ENCODE peak calls at places on chromosomes 5 and 9, in four cellular contexts. H is K562, Z is HepG2, A is GM12878. I is an unnamed sample.

GRCh38 chr9:15078345-15078744 is 168.1 kb upstream of the FREM1 start:
- DNase-seq in H (no peak), Z (no peak), A (no peak), I (no peak)

GRCh38 chr9:113520109-113520642 is 56.6 kb downstream of the RGS3 start:
- DNase-seq in H (no peak), Z (no peak), A (peak), I (no peak)

GRCh38 chr9:33239922-33240321 is at the start of gene SPINK4:
- DNase-seq in H (peak), Z (peak), A (no peak), I (no peak)

GRCh38 chr9:111052831-111053230 is 14.6 kb upstream of the LPAR1 start:
- DNase-seq in H (no peak), Z (no peak), A (no peak), I (no peak)

GRCh38 chr5:172051643-172052362 is 45.4 kb upstream of the FBXW11 start:
- DNase-seq in H (peak), Z (no peak), A (no peak), I (no peak)

GRCh38 chr9:38644601-38645000 is 24.2 kb upstream of the ANKRD18A start:
- DNase-seq in H (no peak), Z (no peak), A (no peak), I (no peak)

GRCh38 chr5:150508828-150509227 is 897 bp downstream of the NDST1 start:
- DNase-seq in H (no peak), Z (no peak), A (no peak), I (no peak)

GRCh38 chr9:132513416-132513815 is 69.0 kb upstream of the BARHL1 start:
- DNase-seq in H (no peak), Z (no peak), A (no peak), I (no peak)

GRCh38 chr5:102815084-102815483 is 60.0 kb downstream of the PAM start:
- DNase-seq in H (no peak), Z (no peak), A (no peak), I (no peak)

GRCh38 chr5:114648940-114649339 is 287.1 kb downstream of the KCNN2 start:
- DNase-seq in H (no peak), Z (no peak), A (no peak), I (no peak)

GRCh38 chr9:33740075-33740474 is 55.3 kb upstream of the PRSS3 start:
- DNase-seq in H (no peak), Z (no peak), A (no peak), I (no peak)

GRCh38 chr9:127837346-127837745 is 17.1 kb downstream of the ENG start:
- DNase-seq in H (no peak), Z (no peak), A (no peak), I (no peak)

GRCh38 chr5:1842026-1842819 is 40.5 kb downstream of the IRX4 start:
- DNase-seq in H (no peak), Z (no peak), A (no peak), I (no peak)

GRCh38 chr9:134961331-134962064 is 43.8 kb upstream of the FCN1 start:
- DNase-seq in H (no peak), Z (no peak), A (no peak), I (no peak)

GRCh38 chr5:41527201-41527779 is 16.9 kb upstream of the PLCXD3 start:
- DNase-seq in H (no peak), Z (no peak), A (no peak), I (no peak)

GRCh38 chr5:120852222-120852860 is 388.2 kb downstream of the PRR16 start:
- DNase-seq in H (no peak), Z (no peak), A (no peak), I (no peak)
- TF ChIP-seq BRCA1 in H (no peak), Z (no peak), A (no peak), I (no peak)

GRCh38 chr5:159409801-159410200 is 79.5 kb upstream of the IL12B start:
- DNase-seq in H (no peak), Z (no peak), A (peak), I (no peak)
- TF ChIP-seq SIN3A in H (no peak), Z (no peak), A (no peak), I (no peak)

GRCh38 chr9:119902611-119903010 is 533.4 kb upstream of the BRINP1 start:
- DNase-seq in H (no peak), Z (no peak), A (no peak), I (no peak)

GRCh38 chr9:119907056-119907455 is 537.8 kb upstream of the BRINP1 start:
- DNase-seq in H (no peak), Z (no peak), A (no peak), I (no peak)

DNA sequence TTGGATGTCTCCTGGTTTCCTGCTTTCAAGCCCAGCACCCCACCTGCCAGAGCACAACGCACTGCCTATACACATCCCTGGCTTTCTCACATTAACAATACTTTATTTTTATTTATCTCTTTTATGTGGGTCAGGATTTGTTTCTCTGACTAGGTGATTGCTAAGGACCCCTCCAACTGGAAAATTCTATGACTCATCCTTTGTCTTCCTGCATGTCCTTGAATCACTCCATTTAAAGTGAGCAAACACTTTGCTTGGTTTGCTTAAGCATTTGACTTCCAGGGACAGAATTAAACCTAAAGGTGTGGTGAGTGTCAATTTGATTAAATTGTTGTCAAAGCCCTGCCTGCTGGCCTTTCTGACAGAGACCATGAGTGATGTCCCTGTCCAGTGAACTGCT is 536.5 kb upstream of the BRINP1 start:
- DNase-seq in H (no peak), Z (peak), A (no peak), I (no peak)
- TF ChIP-seq BRCA1 in H (no peak), Z (no peak), A (no peak), I (no peak)

GRCh38 chr5:179301796-179302195 is 43.5 kb downstream of the ADAMTS2 start:
- DNase-seq in H (no peak), Z (no peak), A (no peak), I (no peak)
- TF ChIP-seq SIN3A in H (no peak), Z (no peak), A (no peak), I (no peak)

GRCh38 chr9:20320921-20321320 is 301.4 kb downstream of the MLLT3 start:
- DNase-seq in H (no peak), Z (no peak), A (no peak), I (no peak)

GRCh38 chr9:20317701-20318100 is 304.6 kb downstream of the MLLT3 start:
- DNase-seq in H (no peak), Z (no peak), A (no peak), I (no peak)

GRCh38 chr9:20321683-20322082 is 300.6 kb downstream of the MLLT3 start:
- DNase-seq in H (no peak), Z (no peak), A (no peak), I (no peak)

GRCh38 chr9:20319241-20319640 is 303.1 kb downstream of the MLLT3 start:
- DNase-seq in H (no peak), Z (no peak), A (no peak), I (no peak)

DNA sequence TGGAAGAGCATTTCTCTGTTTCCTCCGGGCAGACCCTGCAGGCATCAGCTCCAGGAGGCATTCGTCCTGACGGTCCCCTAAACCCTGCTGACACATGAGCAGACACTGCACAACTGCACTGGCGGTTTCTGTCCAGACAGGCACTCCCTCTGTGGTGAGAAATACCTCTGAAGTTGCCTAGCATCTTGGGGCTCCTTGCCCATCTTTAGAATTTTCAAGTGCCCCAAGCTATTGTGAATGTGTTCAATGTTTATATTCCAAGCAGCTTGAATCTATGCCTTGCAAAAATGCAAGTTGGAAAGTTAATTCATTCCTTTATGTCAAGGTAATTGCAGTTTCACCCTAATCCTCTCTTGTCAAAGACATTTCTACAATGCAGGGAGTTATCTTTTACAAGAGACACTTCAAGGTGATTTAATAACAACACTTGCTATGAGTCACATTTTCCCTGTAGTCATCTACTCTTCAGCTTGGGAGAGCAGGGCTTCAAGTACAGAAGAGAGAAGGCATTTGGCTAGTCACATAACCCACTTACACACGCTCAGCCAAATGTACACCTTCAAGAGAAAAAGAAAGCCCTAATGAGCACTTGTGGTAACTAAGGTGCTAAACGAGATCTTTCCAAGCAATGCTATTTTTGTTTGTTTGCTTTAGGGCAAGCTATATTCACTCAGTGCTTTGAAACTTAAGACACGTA is 302.5 kb downstream of the MLLT3 start:
- DNase-seq in H (no peak), Z (no peak), A (no peak), I (no peak)
- TF ChIP-seq BRCA1 in H (no peak), Z (no peak), A (no peak), I (no peak)

GRCh38 chr9:5442400-5443011 is 4.8 kb upstream of the PLGRKT start:
- DNase-seq in H (peak), Z (peak), A (no peak), I (no peak)
- TF ChIP-seq SIN3A in H (no peak), Z (no peak), A (no peak), I (no peak)

GRCh38 chr5:36447776-36448175 is 146.1 kb upstream of the RANBP3L start:
- DNase-seq in H (no peak), Z (no peak), A (no peak), I (no peak)
- TF ChIP-seq BRCA1 in H (no peak), Z (no peak), A (no peak), I (no peak)

I was measured in H1.